ENCODE peak calls at places on chromosomes 6 and 20, in six cellular contexts. R, O, D, F, M and Y are unnamed samples.

GRCh38 chr20:45297786-45298497 is 8.7 kb upstream of the RBPJL start:
- DNase-seq in O (no peak), D (no peak), R (no peak), F (no peak), M (no peak), Y (no peak)

GRCh38 chr20:18754030-18754659 is 59.4 kb upstream of the SCP2D1 start:
- DNase-seq in F (peak; percentile 36), R (no peak), O (no peak), D (no peak), M (no peak), Y (no peak)

GRCh38 chr20:32585519-32586127 is 490 bp upstream of the NOL4L start:
- DNase-seq in M (no peak), F (no peak), R (no peak), D (peak; percentile 56), O (no peak), Y (no peak)

GRCh38 chr20:11274137-11274536 is 600.3 kb upstream of the JAG1 start:
- DNase-seq in F (peak; percentile 69), O (peak; percentile 53), R (peak; percentile 38), D (peak; percentile 84), M (peak; percentile 62), Y (no peak)

GRCh38 chr6:31922942-31923341 is 4.6 kb upstream of the C2 start:
- DNase-seq in D (peak; percentile 39), R (peak; percentile 53), F (no peak), M (peak; percentile 24), O (no peak), Y (no peak)

GRCh38 chr6:107185570-107185969 is 70.3 kb upstream of the BEND3 start:
- DNase-seq in O (peak; percentile 11), M (no peak), F (peak; percentile 15), R (no peak), D (peak; percentile 62), Y (no peak)

GRCh38 chr20:9514461-9515210 is at the start of gene LAMP5:
- DNase-seq in O (no peak), F (peak; percentile 32), M (peak; percentile 30), D (peak; percentile 94), R (no peak), Y (no peak)

GRCh38 chr20:25987073-25987927 is 290.6 kb upstream of the ZNF337 start:
- DNase-seq in M (peak; percentile 29), F (no peak), R (no peak), O (peak; percentile 9), D (peak; percentile 59), Y (peak; percentile 28)

GRCh38 chr20:59813948-59814834 is 119.2 kb downstream of the SYCP2 start:
- DNase-seq in O (no peak), R (no peak), D (no peak), M (no peak), F (no peak), Y (no peak)

GRCh38 chr6:33384581-33385020 is 7.0 kb upstream of the KIFC1 start:
- DNase-seq in F (peak; percentile 76), M (no peak), O (peak; percentile 82), D (peak; percentile 23), R (no peak), Y (no peak)

GRCh38 chr6:151154418-151154817 is 85.3 kb upstream of the AKAP12 start:
- DNase-seq in O (no peak), R (no peak), M (no peak), F (peak; percentile 41), D (no peak), Y (no peak)

GRCh38 chr6:35585688-35586087 is 73.0 kb upstream of the TULP1 start:
- DNase-seq in M (no peak), R (no peak), D (no peak), F (no peak), O (no peak), Y (no peak)

GRCh38 chr6:156395276-156395675 is 381.9 kb upstream of the ARID1B start:
- DNase-seq in D (no peak), R (no peak), F (no peak), O (no peak), M (no peak), Y (no peak)

GRCh38 chr20:44133424-44133823 is 53.6 kb downstream of the JPH2 start:
- DNase-seq in O (no peak), M (no peak), F (no peak), R (no peak), D (no peak), Y (no peak)

GRCh38 chr6:43951063-43951755 is 176.0 kb downstream of the MRPL14 start:
- DNase-seq in R (peak; percentile 91), O (no peak), F (peak; percentile 38), M (no peak), D (peak; percentile 86), Y (no peak)

GRCh38 chr6:29720863-29721262 is 2.4 kb upstream of the HLA-F start:
- DNase-seq in R (peak; percentile 38), M (no peak), O (no peak), D (no peak), F (no peak), Y (no peak)

GRCh38 chr6:126826315-126826714 is 292.2 kb upstream of the RSPO3 start:
- DNase-seq in R (no peak), D (no peak), O (no peak), M (no peak), F (peak; percentile 31), Y (no peak)

GRCh38 chr6:160132776-160133338 is 11.2 kb downstream of the SLC22A1 start:
- DNase-seq in M (no peak), F (peak; percentile 62), O (no peak), R (no peak), D (no peak), Y (no peak)

GRCh38 chr20:62354031-62354808 is 12.9 kb downstream of the LAMA5 start:
- DNase-seq in M (no peak), D (no peak), R (no peak), F (no peak), O (no peak), Y (no peak)

GRCh38 chr6:167152858-167153257 is 4.9 kb downstream of the GPR31 start:
- DNase-seq in D (no peak), R (no peak), M (no peak), O (no peak), F (no peak), Y (no peak)

GRCh38 chr6:41399424-41399823 is 64.0 kb downstream of the NCR2 start:
- DNase-seq in F (no peak), D (no peak), M (no peak), R (no peak), O (no peak), Y (no peak)

GRCh38 chr20:50113420-50114224 is 672 bp upstream of the UBE2V1 start:
- DNase-seq in O (no peak), M (no peak), D (no peak), F (peak; percentile 38), R (no peak), Y (no peak)

GRCh38 chr20:44388466-44389023 is 33.0 kb downstream of the HNF4A start:
- DNase-seq in O (peak; percentile 44), D (peak; percentile 90), M (peak; percentile 30), F (peak; percentile 86), R (peak; percentile 87), Y (peak; percentile 11)

GRCh38 chr6:68649669-68650068 is 14.6 kb downstream of the ADGRB3 start:
- DNase-seq in R (no peak), O (no peak), D (peak; percentile 49), M (no peak), F (no peak), Y (no peak)

GRCh38 chr20:61480158-61480825 is 228.2 kb downstream of the CDH4 start:
- DNase-seq in D (no peak), F (no peak), M (no peak), O (no peak), R (no peak), Y (no peak)

GRCh38 chr6:7058250-7058923 is 49.4 kb upstream of the RREB1 start:
- DNase-seq in O (peak; percentile 80), F (peak; percentile 99), D (no peak), R (peak; percentile 76), M (no peak), Y (no peak)

GRCh38 chr6:11218077-11218392 is 14.4 kb downstream of the NEDD9 start:
- DNase-seq in M (no peak), O (no peak), R (no peak), F (no peak), D (no peak), Y (no peak)

GRCh38 chr6:20805027-20805426 is 270.8 kb downstream of the CDKAL1 start:
- DNase-seq in R (no peak), M (no peak), F (no peak), O (no peak), D (no peak), Y (no peak)

GRCh38 chr6:137076277-137077068 is 31.7 kb upstream of the IL20RA start:
- DNase-seq in M (peak; percentile 32), R (peak; percentile 69), F (peak; percentile 60), O (peak; percentile 48), D (peak; percentile 78), Y (peak; percentile 15)

GRCh38 chr6:98477231-98477630 is 357.1 kb upstream of the POU3F2 start:
- DNase-seq in O (no peak), M (no peak), F (no peak), D (no peak), R (no peak), Y (no peak)

GRCh38 chr20:1933465-1933870 is 38.3 kb downstream of the SIRPA start:
- DNase-seq in F (no peak), M (no peak), O (peak; percentile 65), D (no peak), R (no peak), Y (no peak)

GRCh38 chr6:81253821-81254220 is 498.7 kb downstream of the TENT5A start:
- DNase-seq in F (no peak), D (no peak), O (no peak), M (no peak), R (no peak), Y (no peak)

GRCh38 chr6:137868721-137869631 is 1.9 kb downstream of the TNFAIP3 start:
- DNase-seq in M (no peak), F (no peak), D (no peak), R (no peak), O (no peak), Y (no peak)

GRCh38 chr6:100445512-100445911 is 19.2 kb downstream of the SIM1 start:
- DNase-seq in D (no peak), M (no peak), F (no peak), O (no peak), R (no peak), Y (no peak)